ENCODE peak calls at places on chromosome 3, in six cellular contexts. M is IMR-90, N is A549, U is K562, Y is H1, A is GM12878. X is an unnamed sample.

GRCh38 chr3:123025642-123026521 is 1.7 kb downstream of the SEMA5B start:
- DNase-seq in M (no peak), N (no peak), U (no peak), Y (peak; percentile 85), A (no peak), X (no peak)

GRCh38 chr3:58534592-58535494 is 2.1 kb downstream of the ACOX2 start:
- DNase-seq in M (no peak), N (no peak), U (no peak), Y (no peak), A (no peak), X (no peak)

GRCh38 chr3:81726735-81727134 is 34.7 kb downstream of the GBE1 start:
- DNase-seq in M (peak; percentile 71), N (peak; percentile 76), U (no peak), Y (no peak), A (no peak), X (no peak)

GRCh38 chr3:46846624-46847542 is 16.4 kb downstream of the MYL3 start:
- DNase-seq in M (no peak), N (no peak), U (no peak), Y (no peak), A (no peak), X (no peak)

GRCh38 chr3:143677420-143677819 is 170.8 kb downstream of the SLC9A9 start:
- DNase-seq in M (no peak), N (no peak), U (no peak), Y (no peak), A (no peak), X (no peak)

GRCh38 chr3:126186749-126187148 is 6.4 kb upstream of the ALDH1L1 start:
- DNase-seq in M (no peak), N (no peak), U (no peak), Y (no peak), A (no peak), X (no peak)

GRCh38 chr3:182568756-182569155 is 224.5 kb upstream of the ATP11B start:
- DNase-seq in M (no peak), N (no peak), U (no peak), Y (no peak), A (no peak), X (no peak)

GRCh38 chr3:123655400-123655799 is 70.5 kb upstream of the HACD2 start:
- DNase-seq in M (no peak), N (no peak), U (no peak), Y (no peak), A (no peak), X (no peak)

GRCh38 chr3:119819806-119820205 is 37.9 kb downstream of the NR1I2 start:
- DNase-seq in M (peak; percentile 6), N (no peak), U (no peak), Y (no peak), A (no peak), X (no peak)

GRCh38 chr3:37773925-37774324 is 87.8 kb upstream of the CTDSPL start:
- DNase-seq in M (no peak), N (no peak), U (no peak), Y (no peak), A (no peak), X (no peak)

GRCh38 chr3:66497982-66498671 is 2.7 kb downstream of the LRIG1 start:
- DNase-seq in M (no peak), N (no peak), U (no peak), Y (no peak), A (no peak), X (no peak)

GRCh38 chr3:49164983-49165720 is 979 bp downstream of the CCDC71 start:
- DNase-seq in M (no peak), N (no peak), U (peak; percentile 18), Y (no peak), A (no peak), X (no peak)

GRCh38 chr3:195546130-195546560 is 3.0 kb upstream of the PPP1R2 start:
- DNase-seq in M (peak; percentile 73), N (peak; percentile 60), U (no peak), Y (no peak), A (no peak), X (peak; percentile 86)

GRCh38 chr3:82038536-82038935 is 277.1 kb upstream of the GBE1 start:
- DNase-seq in M (no peak), N (no peak), U (no peak), Y (no peak), A (no peak), X (no peak)

GRCh38 chr3:187744169-187745151 is 808 bp downstream of the BCL6 start:
- DNase-seq in M (peak; percentile 49), N (peak; percentile 20), U (peak; percentile 41), Y (no peak), A (no peak), X (no peak)

GRCh38 chr3:193941486-193941885 is 194.5 kb upstream of the HES1 start:
- DNase-seq in M (no peak), N (no peak), U (no peak), Y (no peak), A (no peak), X (no peak)

GRCh38 chr3:171824076-171824475 is 13.8 kb upstream of the PLD1 start:
- DNase-seq in M (no peak), N (no peak), U (no peak), Y (no peak), A (no peak), X (no peak)

GRCh38 chr3:13884851-13885703 is 5.2 kb upstream of the WNT7A start:
- DNase-seq in M (no peak), N (no peak), U (peak; percentile 81), Y (peak; percentile 82), A (no peak), X (peak; percentile 56)

GRCh38 chr3:51800758-51801140 is 21.7 kb upstream of the IQCF6 start:
- DNase-seq in M (no peak), N (no peak), U (no peak), Y (no peak), A (no peak), X (no peak)

GRCh38 chr3:48271763-48272498 is 31.0 kb downstream of the ZNF589 start:
- DNase-seq in M (no peak), N (no peak), U (no peak), Y (no peak), A (no peak), X (no peak)

GRCh38 chr3:122232485-122232884 is 49.0 kb downstream of the CASR start:
- DNase-seq in M (no peak), N (no peak), U (no peak), Y (no peak), A (no peak), X (no peak)

GRCh38 chr3:189584609-189585008 is 46.6 kb upstream of the TP63 start:
- DNase-seq in M (no peak), N (no peak), U (no peak), Y (no peak), A (no peak), X (no peak)

GRCh38 chr3:97235611-97236315 is 421.4 kb downstream of the EPHA6 start:
- DNase-seq in M (no peak), N (no peak), U (no peak), Y (no peak), A (no peak), X (no peak)

GRCh38 chr3:107370902-107371301 is 6.3 kb upstream of the CCDC54 start:
- DNase-seq in M (no peak), N (no peak), U (no peak), Y (no peak), A (no peak), X (no peak)

GRCh38 chr3:5058463-5058862 is 63.6 kb upstream of the ARL8B start:
- DNase-seq in M (peak; percentile 40), N (peak; percentile 55), U (no peak), Y (no peak), A (no peak), X (no peak)
- TF ChIP-seq CEBPB in M (no peak), N (no peak), U (no peak), Y (no peak), A (no peak), X (no peak)

GRCh38 chr3:55270976-55271375 is 216.1 kb downstream of the WNT5A start:
- DNase-seq in M (peak; percentile 79), N (no peak), U (no peak), Y (no peak), A (no peak), X (no peak)
- TF ChIP-seq CEBPB in M (no peak), N (no peak), U (no peak), Y (no peak), A (no peak), X (no peak)

DNA sequence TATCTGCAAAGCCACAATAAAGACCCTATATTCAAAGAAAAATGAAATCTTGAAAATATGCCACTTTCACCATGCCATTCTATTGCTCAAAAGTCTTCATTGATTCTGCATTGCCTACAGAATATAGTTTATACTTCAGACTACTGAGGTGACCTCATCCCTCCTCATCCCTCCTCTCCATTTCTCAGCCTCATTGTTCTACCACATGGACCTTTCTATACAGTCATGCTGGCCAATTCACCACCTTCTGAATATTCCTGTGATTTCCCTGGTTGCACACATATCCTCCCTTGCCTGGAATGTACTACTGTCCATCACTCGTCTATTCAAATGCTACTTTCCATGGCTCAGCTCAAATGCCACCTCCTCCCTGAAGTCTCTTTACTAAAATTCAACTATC is 3.5 kb upstream of the COL8A1 start:
- DNase-seq in M (peak; percentile 43), N (no peak), U (no peak), Y (no peak), A (no peak), X (no peak)
- TF ChIP-seq CEBPB in M (no peak), N (no peak), U (no peak), Y (no peak), A (no peak), X (no peak)

DNA sequence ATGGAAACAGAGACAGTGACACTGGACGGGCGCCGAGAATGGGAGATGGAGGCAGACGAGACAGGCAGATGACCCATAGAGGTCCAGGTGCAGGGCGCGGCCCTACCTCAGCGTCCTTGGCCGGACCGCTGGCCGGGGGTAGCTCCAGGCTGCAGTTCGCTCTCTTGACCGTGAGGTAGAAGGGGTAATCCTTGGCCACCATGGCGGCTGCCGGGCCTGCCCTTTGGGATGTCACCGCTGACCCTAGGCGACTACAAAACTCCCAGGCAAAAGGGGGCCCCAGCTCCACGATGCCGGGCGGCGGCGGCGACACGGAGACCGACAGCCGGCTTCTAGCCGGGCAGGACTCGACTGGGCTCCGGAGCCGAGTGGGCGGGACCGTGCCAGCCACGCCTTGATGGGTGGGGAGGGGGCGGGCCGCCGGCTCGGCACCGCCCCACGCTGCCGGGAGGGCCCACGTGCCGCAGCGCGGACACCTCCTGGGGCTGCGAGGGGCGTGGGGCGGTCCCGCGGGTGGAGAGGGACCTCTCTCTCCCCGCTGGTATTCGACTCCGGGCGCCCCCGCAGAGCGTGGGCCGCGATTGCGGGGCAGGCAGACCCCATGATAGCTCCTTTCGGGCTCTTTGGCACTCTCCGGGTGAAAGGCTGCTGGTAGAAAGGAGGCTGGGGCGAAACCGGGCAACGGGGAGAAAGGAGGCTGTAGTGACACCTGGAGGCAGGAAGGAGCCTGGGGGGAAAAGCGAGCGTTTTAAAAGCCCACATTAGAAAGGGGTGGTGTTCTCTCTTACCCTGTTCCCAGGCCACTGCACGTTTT is at the start of gene ARHGEF3:
- DNase-seq in M (peak; percentile 48), N (peak; percentile 75), U (peak; percentile 90), Y (peak; percentile 93), A (no peak), X (peak; percentile 72)
- TF ChIP-seq CEBPB in M (no peak), N (no peak), U (no peak), Y (no peak), A (no peak), X (no peak)

DNA sequence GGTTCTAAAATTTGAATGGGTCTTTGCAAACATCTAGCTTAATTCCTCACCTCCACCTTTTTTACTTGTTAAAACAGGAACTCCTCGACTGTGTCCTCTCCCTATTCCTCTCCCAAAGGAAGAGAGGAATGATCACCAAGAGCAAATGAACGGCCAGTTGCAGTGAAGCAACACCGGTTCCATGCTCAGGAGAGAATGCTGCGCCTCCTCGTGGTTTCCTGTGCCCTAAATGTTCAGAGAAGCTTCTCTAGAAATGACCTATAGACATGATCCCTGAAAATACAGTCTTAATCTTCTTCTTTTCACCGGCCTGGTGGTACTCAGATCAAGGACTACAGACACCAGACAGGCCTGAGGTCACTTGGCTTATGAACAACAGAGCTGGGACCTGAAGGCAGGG is 65.1 kb upstream of the GUCA1C start:
- DNase-seq in M (peak; percentile 0), N (peak; percentile 18), U (no peak), Y (no peak), A (no peak), X (no peak)
- TF ChIP-seq CEBPB in M (no peak), N (no peak), U (no peak), Y (peak; percentile 50), A (no peak), X (no peak)

X was measured in HCT116.